ENCODE peak calls at places on chromosome 17, in six cellular contexts. R, G, W, N, A and K are unnamed samples.

GRCh38 chr17:76390003-76390421 is 5.6 kb downstream of the SPHK1 start:
- DNase-seq in R (no peak), G (no peak), W (no peak), N (no peak), A (no peak), K (no peak)

GRCh38 chr17:81552244-81553017 is at the start of gene FAAP100:
- DNase-seq in R (peak; percentile 98), G (peak; percentile 68), W (peak; percentile 84), N (peak; percentile 78), A (peak; percentile 90), K (peak; percentile 91)

GRCh38 chr17:20992987-20993862 is 49.6 kb downstream of the USP22 start:
- DNase-seq in R (peak; percentile 94), G (peak; percentile 85), W (peak; percentile 75), N (peak; percentile 88), A (peak; percentile 72), K (peak; percentile 50)

GRCh38 chr17:8046306-8046928 is 7.6 kb downstream of the ALOX15B start:
- DNase-seq in R (no peak), G (no peak), W (no peak), N (no peak), A (no peak), K (no peak)

GRCh38 chr17:65055708-65056638 is 567 bp downstream of the GNA13 start:
- DNase-seq in R (peak; percentile 49), G (peak; percentile 28), W (peak; percentile 68), N (no peak), A (peak; percentile 68), K (peak; percentile 55)

GRCh38 chr17:79515110-79515509 is 95.7 kb downstream of the RBFOX3 start:
- DNase-seq in R (no peak), G (no peak), W (no peak), N (no peak), A (no peak), K (no peak)

GRCh38 chr17:21005367-21005766 is 37.4 kb downstream of the USP22 start:
- DNase-seq in R (no peak), G (no peak), W (no peak), N (no peak), A (no peak), K (no peak)

GRCh38 chr17:65406552-65406951 is 154.9 kb downstream of the AXIN2 start:
- DNase-seq in R (no peak), G (no peak), W (no peak), N (no peak), A (no peak), K (no peak)

GRCh38 chr17:20242271-20242670 is 225.1 kb downstream of the LGALS9B start:
- DNase-seq in R (no peak), G (no peak), W (no peak), N (no peak), A (no peak), K (no peak)

GRCh38 chr17:3710951-3711383 is 12.7 kb upstream of the HASPIN start:
- DNase-seq in R (peak; percentile 85), G (peak; percentile 26), W (no peak), N (peak; percentile 69), A (peak; percentile 99), K (no peak)

GRCh38 chr17:45895304-45895968 is 1.1 kb downstream of the MAPT start:
- DNase-seq in R (peak; percentile 49), G (no peak), W (no peak), N (no peak), A (no peak), K (peak; percentile 34)

GRCh38 chr17:77728871-77729270 is 229.6 kb upstream of the TNRC6C start:
- DNase-seq in R (no peak), G (no peak), W (no peak), N (no peak), A (no peak), K (no peak)

GRCh38 chr17:75078097-75079022 is 9.4 kb upstream of the SLC16A5 start:
- DNase-seq in R (peak; percentile 76), G (peak; percentile 66), W (no peak), N (peak; percentile 55), A (peak; percentile 21), K (peak; percentile 33)

GRCh38 chr17:50605434-50605833 is 29.2 kb upstream of the ABCC3 start:
- DNase-seq in R (no peak), G (peak; percentile 75), W (no peak), N (peak; percentile 54), A (no peak), K (no peak)

GRCh38 chr17:57044976-57045867 is 39.8 kb upstream of the AKAP1 start:
- DNase-seq in R (peak; percentile 43), G (no peak), W (no peak), N (no peak), A (no peak), K (no peak)

GRCh38 chr17:2243953-2244352 is 59.6 kb downstream of the SMG6 start:
- DNase-seq in R (no peak), G (peak; percentile 63), W (no peak), N (no peak), A (no peak), K (no peak)

GRCh38 chr17:64679710-64680216 is 17.7 kb upstream of the SMURF2 start:
- DNase-seq in R (no peak), G (peak; percentile 97), W (no peak), N (peak; percentile 94), A (no peak), K (no peak)

GRCh38 chr17:54270499-54270898 is 447.8 kb downstream of the KIF2B start:
- DNase-seq in R (no peak), G (peak; percentile 2), W (no peak), N (no peak), A (no peak), K (no peak)

GRCh38 chr17:20896153-20896649 is 146.6 kb downstream of the USP22 start:
- DNase-seq in R (no peak), G (peak; percentile 23), W (peak; percentile 60), N (peak; percentile 17), A (peak; percentile 6), K (peak; percentile 17)

GRCh38 chr17:27293898-27294688 is at the start of gene WSB1:
- DNase-seq in R (peak; percentile 96), G (peak; percentile 90), W (peak; percentile 94), N (peak; percentile 94), A (peak; percentile 94), K (peak; percentile 94)
- TF ChIP-seq CTCF in R (no peak), G (no peak), W (no peak), N (no peak), A (no peak), K (no peak)

GRCh38 chr17:18184143-18185007 is 747 bp downstream of the ALKBH5 start:
- DNase-seq in R (peak; percentile 63), G (peak; percentile 42), W (peak; percentile 63), N (peak; percentile 33), A (peak; percentile 64), K (peak; percentile 50)
- TF ChIP-seq CTCF in R (peak; percentile 40), G (no peak), W (no peak), N (no peak), A (no peak), K (no peak)

DNA sequence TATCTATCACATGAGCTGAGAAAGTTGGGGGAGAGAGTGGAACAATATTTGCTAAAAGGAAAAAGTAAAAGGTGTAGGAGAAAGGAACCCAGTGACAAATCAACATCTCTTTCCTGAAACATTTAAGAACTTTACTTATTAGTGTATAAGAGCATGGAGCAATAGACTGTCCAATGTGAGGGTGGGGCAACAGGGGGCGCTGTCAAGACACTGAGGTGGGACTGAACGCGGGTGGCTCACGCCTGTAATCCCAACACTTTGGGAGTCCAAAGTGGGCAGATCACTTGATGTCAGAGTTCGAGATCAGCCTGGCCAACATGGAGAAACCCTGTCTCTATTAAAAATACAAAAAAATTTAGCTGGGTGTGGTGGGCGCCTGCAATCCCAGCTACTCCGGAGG is 21.2 kb downstream of the PCTP start:
- DNase-seq in R (no peak), G (no peak), W (no peak), N (no peak), A (no peak), K (no peak)
- TF ChIP-seq CTCF in R (peak; percentile 24), G (no peak), W (no peak), N (no peak), A (no peak), K (no peak)

GRCh38 chr17:73422121-73422520 is 110.3 kb upstream of the CDC42EP4 start:
- DNase-seq in R (no peak), G (no peak), W (no peak), N (no peak), A (no peak), K (no peak)

GRCh38 chr17:73419051-73419450 is 107.2 kb upstream of the CDC42EP4 start:
- DNase-seq in R (no peak), G (no peak), W (no peak), N (no peak), A (no peak), K (no peak)

GRCh38 chr17:73419896-73420295 is 108.1 kb upstream of the CDC42EP4 start:
- DNase-seq in R (no peak), G (no peak), W (no peak), N (no peak), A (no peak), K (no peak)

GRCh38 chr17:73423159-73423715 is 111.4 kb upstream of the CDC42EP4 start:
- DNase-seq in R (no peak), G (no peak), W (no peak), N (no peak), A (no peak), K (no peak)

GRCh38 chr17:73420897-73421296 is 109.1 kb upstream of the CDC42EP4 start:
- DNase-seq in R (no peak), G (no peak), W (no peak), N (peak; percentile 17), A (peak; percentile 13), K (no peak)
- TF ChIP-seq CTCF in R (no peak), G (peak; percentile 19), W (no peak), N (peak; percentile 36), A (peak; percentile 9), K (no peak)

GRCh38 chr17:32444301-32445074 is at the start of gene PSMD11:
- DNase-seq in R (peak; percentile 98), G (peak; percentile 94), W (peak; percentile 99), N (peak; percentile 97), A (peak; percentile 98), K (peak; percentile 99)
- TF ChIP-seq CTCF in R (peak; percentile 94), G (peak; percentile 90), W (peak; percentile 90), N (peak; percentile 74), A (peak; percentile 90), K (no peak)